ENCODE peak calls at places on chromosomes 2 and 18, in six cellular contexts. K is ovary; B is PC-3; A is CD4-positive, CD25-positive, alpha-beta regulatory T cell; V is cardiac muscle cell; W is SK-N-SH. Z is an unnamed sample. For H3K4me1, the result is how much of the 10 kb centered on the place peaks cover.

GRCh38 chr2:63052411-63053234 is 2.0 kb downstream of the OTX1 start:
- DNase-seq in K (no peak), V (no peak), W (peak), A (no peak), B (no peak), Z (no peak)

GRCh38 chr2:18915227-18915626 is 325.9 kb upstream of the NT5C1B start:
- DNase-seq in B (no peak), A (no peak), W (no peak), K (no peak), V (no peak), Z (no peak)

GRCh38 chr2:58769494-58770239 is 528.5 kb upstream of the FANCL start:
- DNase-seq in K (no peak), W (no peak), V (no peak), B (no peak), A (no peak), Z (no peak)

GRCh38 chr2:110978148-110978547 is 142.6 kb upstream of the BCL2L11 start:
- DNase-seq in V (no peak), A (no peak), K (no peak), B (no peak), W (no peak), Z (no peak)

GRCh38 chr2:101762451-101763171 is 65.1 kb downstream of the MAP4K4 start:
- DNase-seq in V (no peak), B (no peak), K (no peak), W (no peak), A (no peak), Z (no peak)

GRCh38 chr2:181892795-181893435 is 1.4 kb downstream of the ITPRID2 start:
- DNase-seq in K (no peak), V (peak), W (no peak), A (no peak), B (peak), Z (no peak)

GRCh38 chr2:69694894-69695849 is 46.8 kb upstream of the ANXA4 start:
- DNase-seq in W (no peak), B (peak), V (peak), K (no peak), A (no peak), Z (no peak)

GRCh38 chr2:170157025-170157684 is 20.8 kb upstream of the MYO3B start:
- DNase-seq in B (peak), V (peak), A (no peak), K (no peak), W (no peak), Z (no peak)

GRCh38 chr2:232362174-232362913 is 16.2 kb upstream of the ALPP start:
- DNase-seq in B (no peak), W (no peak), V (no peak), A (no peak), K (no peak), Z (peak)

GRCh38 chr18:36459786-36460185 is 162.3 kb downstream of the FHOD3 start:
- DNase-seq in B (no peak), K (no peak), A (no peak), W (no peak), V (no peak), Z (no peak)

GRCh38 chr18:60391571-60392226 is 19.1 kb upstream of the MC4R start:
- DNase-seq in W (no peak), B (no peak), A (no peak), V (no peak), K (no peak), Z (no peak)

GRCh38 chr2:183579686-183580085 is 455.4 kb downstream of the NUP35 start:
- DNase-seq in V (no peak), W (no peak), A (no peak), K (no peak), B (no peak), Z (no peak)

GRCh38 chr2:160380000-160380570 is 113.5 kb downstream of the RBMS1 start:
- DNase-seq in B (no peak), V (no peak), A (no peak), K (no peak), W (no peak), Z (no peak)
- H3K4me1 ChIP-seq in B (under half), V (under half), A (under half), K (under half), W (under half), Z (half or more)

GRCh38 chr2:136284226-136285119 is 166.5 kb upstream of the CXCR4 start:
- DNase-seq in V (no peak), A (no peak), W (no peak), K (no peak), B (no peak), Z (no peak)
- H3K4me1 ChIP-seq in V (under half), A (under half), W (under half), K (under half), B (under half), Z (under half)

GRCh38 chr2:15094161-15094560 is 461.6 kb downstream of the LRATD1 start:
- DNase-seq in V (no peak), K (no peak), A (no peak), W (no peak), B (no peak), Z (no peak)
- H3K4me1 ChIP-seq in V (under half), K (under half), A (under half), W (under half), B (under half), Z (under half)

GRCh38 chr2:284896-285492 is 2.9 kb downstream of the ALKAL2 start:
- DNase-seq in V (peak), K (no peak), B (peak), W (no peak), A (no peak), Z (no peak)
- H3K4me1 ChIP-seq in V (under half), K (under half), B (under half), W (under half), A (under half), Z (under half)

DNA sequence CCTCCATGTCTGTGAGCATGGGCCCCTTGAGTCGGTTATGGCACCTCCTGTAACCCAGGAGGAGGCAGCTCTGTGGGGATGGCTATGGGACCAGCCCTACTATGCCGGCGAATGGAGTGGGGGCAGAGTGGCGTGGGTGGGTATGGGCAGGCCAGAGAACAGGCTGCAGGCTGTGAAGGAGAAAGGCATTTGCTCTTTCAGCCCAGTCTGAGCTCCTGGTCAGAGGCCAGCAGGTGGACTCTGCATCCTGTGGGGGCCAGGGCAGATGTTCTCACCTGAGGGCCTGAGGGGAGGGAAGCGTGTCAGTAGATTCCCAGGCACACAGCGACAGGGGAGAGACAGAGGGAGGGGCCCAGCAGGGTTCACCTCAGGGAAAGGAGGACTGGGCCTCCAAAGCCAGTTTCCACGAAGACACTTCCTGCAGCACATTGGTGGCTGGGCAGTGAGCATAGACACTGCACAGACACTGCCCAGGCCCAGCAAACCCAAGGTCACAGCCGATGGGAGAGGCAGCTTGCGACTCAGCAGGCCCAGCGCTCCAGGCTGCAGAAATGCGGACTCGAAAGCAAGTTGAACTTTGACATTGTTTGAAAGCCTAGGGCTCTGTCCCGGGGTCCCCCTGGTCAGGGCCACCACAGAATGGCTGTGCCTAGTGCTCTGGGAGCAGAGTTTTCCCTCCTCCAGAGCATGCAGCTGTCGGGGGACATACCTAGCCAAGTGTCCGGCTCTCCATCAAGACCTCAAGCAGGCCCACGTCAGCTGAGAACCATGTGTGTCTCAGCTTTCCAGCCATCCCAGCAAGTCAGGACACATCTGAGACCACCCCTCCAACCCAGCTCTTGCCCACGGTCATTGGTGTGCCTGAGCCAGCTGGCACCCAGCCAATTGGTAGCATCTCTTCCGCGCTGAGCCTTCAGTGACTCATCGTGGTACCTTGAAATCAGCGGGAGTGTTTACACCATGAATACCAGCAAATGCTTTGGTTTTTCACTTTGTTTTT is 53.8 kb downstream of the TGOLN2 start:
- DNase-seq in B (peak), K (peak), V (peak), W (peak), A (no peak), Z (no peak)
- H3K4me1 ChIP-seq in B (under half), K (under half), V (under half), W (under half), A (under half), Z (under half)

DNA sequence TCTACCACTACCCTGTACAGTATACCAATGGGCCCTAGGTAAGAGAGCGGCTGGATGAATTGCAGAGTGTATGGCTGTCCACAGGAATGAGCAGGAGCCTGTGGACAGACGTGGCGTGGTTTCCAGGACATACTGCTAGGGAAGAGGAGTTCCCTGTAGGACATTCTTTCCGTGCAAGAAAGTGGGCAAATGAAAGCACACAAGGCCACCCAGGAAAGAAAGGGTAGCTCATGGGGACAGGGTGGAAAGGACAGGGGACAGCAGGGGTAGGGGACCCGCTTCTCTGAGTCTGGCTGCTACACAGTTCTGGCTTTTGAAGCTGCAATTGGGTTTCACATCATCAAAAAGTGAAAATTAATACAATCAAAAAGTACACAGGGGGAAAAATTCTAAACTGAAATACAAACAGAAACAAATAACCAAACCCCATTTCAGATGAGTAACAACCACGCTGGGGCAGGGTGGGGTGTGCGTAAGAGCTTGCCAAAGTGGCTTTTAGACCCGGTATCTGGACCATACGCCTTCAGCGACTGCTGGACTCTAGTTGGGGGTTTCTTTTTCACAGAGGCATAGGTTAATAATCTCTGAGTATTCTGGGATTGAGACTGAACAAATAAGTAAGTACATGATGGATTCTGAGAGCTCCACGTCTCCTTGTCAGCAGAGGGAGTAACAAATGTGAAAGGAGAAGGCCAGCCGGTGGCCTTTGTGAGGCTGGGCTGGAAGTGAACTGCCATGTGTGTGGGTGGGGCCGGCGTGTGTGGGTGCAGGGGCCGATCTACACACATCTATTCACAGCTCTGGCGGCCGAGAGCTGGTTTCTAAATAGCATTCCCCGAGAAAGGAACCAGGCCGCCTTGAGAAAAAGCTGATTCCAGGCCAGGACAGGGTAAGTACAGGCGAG is 84.0 kb downstream of the HDAC4 start:
- DNase-seq in A (no peak), K (no peak), V (peak), B (no peak), W (no peak), Z (peak)
- H3K4me1 ChIP-seq in A (under half), K (under half), V (under half), B (under half), W (under half), Z (half or more)

GRCh38 chr2:54520687-54521086 is 64.6 kb downstream of the SPTBN1 start:
- DNase-seq in V (peak), W (no peak), K (no peak), A (no peak), B (peak), Z (no peak)
- H3K4me1 ChIP-seq in V (under half), W (under half), K (under half), A (under half), B (under half), Z (under half)

GRCh38 chr2:236584521-236585384 is 15.1 kb downstream of the ACKR3 start:
- DNase-seq in A (no peak), B (no peak), K (no peak), W (no peak), V (no peak), Z (no peak)
- H3K4me1 ChIP-seq in A (under half), B (under half), K (under half), W (under half), V (under half), Z (under half)

GRCh38 chr2:136056077-136056688 is 61.8 kb downstream of the CXCR4 start:
- DNase-seq in A (no peak), V (no peak), W (no peak), B (no peak), K (no peak), Z (no peak)

GRCh38 chr2:136058951-136059530 is 58.9 kb downstream of the CXCR4 start:
- DNase-seq in A (no peak), W (no peak), B (no peak), K (no peak), V (no peak), Z (no peak)

GRCh38 chr2:136057802-136058140 is 60.2 kb downstream of the CXCR4 start:
- DNase-seq in W (no peak), V (no peak), A (no peak), K (no peak), B (no peak), Z (no peak)

GRCh38 chr2:136057023-136057801 is 60.7 kb downstream of the CXCR4 start:
- DNase-seq in K (no peak), W (no peak), A (peak), B (no peak), V (no peak), Z (no peak)

DNA sequence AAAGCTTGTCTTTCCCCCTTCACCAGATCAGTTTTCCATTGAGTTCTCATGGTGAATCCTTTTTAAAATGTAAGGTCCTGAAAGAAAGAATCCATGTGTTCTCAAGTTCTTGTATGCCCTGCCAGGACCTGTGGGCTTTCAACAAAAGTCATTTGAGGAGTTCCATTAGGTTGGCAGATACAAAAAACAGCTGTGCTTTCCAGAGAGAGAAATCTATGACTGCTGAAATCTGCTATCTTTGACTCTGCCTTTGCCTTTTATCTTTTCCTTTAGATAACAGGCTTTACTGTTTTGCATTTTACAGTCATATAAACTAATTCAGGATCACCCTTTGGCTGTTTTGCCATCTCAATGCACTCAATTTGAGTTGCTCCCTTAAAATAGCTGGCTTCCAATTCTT is 59.7 kb downstream of the CXCR4 start:
- DNase-seq in W (peak), B (no peak), K (no peak), A (no peak), V (no peak), Z (no peak)
- H3K4me1 ChIP-seq in W (under half), B (under half), K (under half), A (half or more), V (under half), Z (under half)

GRCh38 chr2:120225549-120226065 is 2.4 kb upstream of the TMEM185B start:
- DNase-seq in W (no peak), K (no peak), V (no peak), A (no peak), B (no peak), Z (peak)

GRCh38 chr2:120226296-120226695 is 3.1 kb upstream of the TMEM185B start:
- DNase-seq in K (no peak), W (no peak), V (no peak), A (no peak), B (no peak), Z (peak)

GRCh38 chr2:120229341-120229740 is 6.1 kb upstream of the TMEM185B start:
- DNase-seq in W (no peak), A (no peak), V (no peak), B (no peak), K (no peak), Z (peak)

GRCh38 chr2:120228503-120228902 is 5.3 kb upstream of the TMEM185B start:
- DNase-seq in V (no peak), W (no peak), K (no peak), A (peak), B (peak), Z (peak)

DNA sequence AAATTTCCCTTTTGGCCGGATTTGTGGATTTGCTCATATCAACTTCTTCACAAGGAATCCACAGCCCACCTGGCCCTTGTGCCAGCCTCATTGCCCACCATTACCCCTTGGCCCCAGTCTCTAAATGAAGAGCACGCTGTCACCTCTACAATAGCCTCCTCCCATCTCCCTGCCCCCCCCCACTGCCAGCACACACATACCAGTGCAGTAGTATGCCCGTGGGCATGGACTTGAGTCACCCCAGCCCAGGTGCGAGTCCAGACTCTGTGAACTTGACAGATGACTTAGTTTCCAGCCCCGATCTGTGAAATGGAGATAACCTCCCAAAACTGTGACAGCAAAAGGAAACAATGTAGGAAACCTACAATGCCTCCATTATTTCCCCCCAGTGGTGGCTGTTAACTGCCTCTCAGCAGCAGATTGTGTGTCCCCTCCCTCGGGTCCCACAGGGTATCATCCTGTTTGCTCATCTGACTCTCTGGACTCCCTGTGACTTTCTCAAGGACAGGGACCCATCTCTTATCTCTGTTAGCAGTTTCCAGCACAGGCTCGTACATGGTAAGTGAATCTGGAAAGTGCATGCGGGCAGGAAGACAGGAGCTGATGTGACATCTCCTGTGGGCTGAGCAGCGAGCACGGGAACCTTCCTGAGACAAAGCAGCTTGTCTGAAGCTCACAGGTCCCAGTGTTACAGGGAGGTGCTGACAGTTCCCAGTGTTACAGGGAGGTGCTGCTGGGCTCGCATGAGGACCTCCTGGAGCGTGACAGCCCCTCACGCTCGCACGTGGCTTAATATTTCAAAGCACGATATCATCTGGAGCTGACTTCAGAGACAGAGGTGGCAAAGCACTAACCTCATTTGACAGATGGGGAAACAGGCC is 4.2 kb upstream of the TMEM185B start:
- DNase-seq in V (no peak), K (no peak), W (no peak), A (no peak), B (peak), Z (peak)
- H3K4me1 ChIP-seq in V (under half), K (under half), W (under half), A (half or more), B (half or more), Z (under half)